ENCODE peak calls at places on chromosomes 2 and 18, in ten cellular contexts. One of them, this sample, is unnamed.

GRCh38 chr2:23826079-23826478 is 100.8 kb downstream of the ATAD2B start:
- DNase-seq in HFFc6: no peak
- DNase-seq in NCI-H2081: no peak
- DNase-seq in spleen: no peak
- DNase-seq in effector memory CD8-positive, alpha-beta T cell: no peak
- DNase-seq in non-pigmented ciliary epithelial cell: no peak
- DNase-seq in body of pancreas: no peak
- DNase-seq in NAMALWA: no peak
- DNase-seq in GM19239: no peak
- DNase-seq in GM23248: no peak
- DNase-seq in this sample: no peak

GRCh38 chr2:44169155-44169898 is 652 bp downstream of the PPM1B start:
- DNase-seq in GM23248: peak
- DNase-seq in NCI-H2081: peak
- DNase-seq in effector memory CD8-positive, alpha-beta T cell: peak
- DNase-seq in spleen: no peak
- DNase-seq in body of pancreas: no peak
- DNase-seq in HFFc6: peak
- DNase-seq in NAMALWA: peak
- DNase-seq in non-pigmented ciliary epithelial cell: no peak
- DNase-seq in GM19239: no peak
- DNase-seq in this sample: peak

GRCh38 chr2:240431663-240432424 is 3.6 kb upstream of the GPC1 start:
- DNase-seq in NAMALWA: no peak
- DNase-seq in GM19239: no peak
- DNase-seq in HFFc6: no peak
- DNase-seq in spleen: peak
- DNase-seq in GM23248: no peak
- DNase-seq in effector memory CD8-positive, alpha-beta T cell: no peak
- DNase-seq in non-pigmented ciliary epithelial cell: no peak
- DNase-seq in NCI-H2081: no peak
- DNase-seq in body of pancreas: peak
- DNase-seq in this sample: no peak

GRCh38 chr2:46648141-46648742 is 168.9 kb downstream of the TMEM247 start:
- DNase-seq in GM23248: peak
- DNase-seq in NCI-H2081: no peak
- DNase-seq in effector memory CD8-positive, alpha-beta T cell: no peak
- DNase-seq in HFFc6: no peak
- DNase-seq in spleen: no peak
- DNase-seq in GM19239: no peak
- DNase-seq in non-pigmented ciliary epithelial cell: no peak
- DNase-seq in body of pancreas: no peak
- DNase-seq in NAMALWA: no peak
- DNase-seq in this sample: peak

GRCh38 chr2:69383178-69383812 is 3.7 kb downstream of the GFPT1 start:
- DNase-seq in NAMALWA: no peak
- DNase-seq in non-pigmented ciliary epithelial cell: no peak
- DNase-seq in spleen: no peak
- DNase-seq in effector memory CD8-positive, alpha-beta T cell: no peak
- DNase-seq in body of pancreas: no peak
- DNase-seq in HFFc6: no peak
- DNase-seq in GM19239: no peak
- DNase-seq in NCI-H2081: no peak
- DNase-seq in GM23248: peak
- DNase-seq in this sample: no peak

GRCh38 chr2:97805776-97806175 is 92.4 kb downstream of the ZAP70 start:
- DNase-seq in NCI-H2081: no peak
- DNase-seq in effector memory CD8-positive, alpha-beta T cell: no peak
- DNase-seq in spleen: no peak
- DNase-seq in GM23248: no peak
- DNase-seq in body of pancreas: no peak
- DNase-seq in non-pigmented ciliary epithelial cell: no peak
- DNase-seq in HFFc6: no peak
- DNase-seq in GM19239: no peak
- DNase-seq in NAMALWA: no peak
- DNase-seq in this sample: no peak

GRCh38 chr18:21703241-21703820 is 1.2 kb downstream of the ABHD3 start:
- DNase-seq in effector memory CD8-positive, alpha-beta T cell: no peak
- DNase-seq in spleen: no peak
- DNase-seq in body of pancreas: peak
- DNase-seq in non-pigmented ciliary epithelial cell: no peak
- DNase-seq in GM19239: no peak
- DNase-seq in GM23248: no peak
- DNase-seq in NAMALWA: peak
- DNase-seq in HFFc6: no peak
- DNase-seq in NCI-H2081: no peak
- DNase-seq in this sample: no peak

GRCh38 chr2:181790716-181791649 is 100.5 kb upstream of the ITPRID2 start:
- DNase-seq in HFFc6: peak
- DNase-seq in NCI-H2081: no peak
- DNase-seq in GM19239: peak
- DNase-seq in body of pancreas: no peak
- DNase-seq in non-pigmented ciliary epithelial cell: peak
- DNase-seq in spleen: no peak
- DNase-seq in NAMALWA: no peak
- DNase-seq in effector memory CD8-positive, alpha-beta T cell: no peak
- DNase-seq in GM23248: peak
- DNase-seq in this sample: peak

GRCh38 chr2:46666044-46666662 is 186.8 kb downstream of the TMEM247 start:
- DNase-seq in NAMALWA: no peak
- DNase-seq in GM19239: no peak
- DNase-seq in NCI-H2081: no peak
- DNase-seq in spleen: no peak
- DNase-seq in non-pigmented ciliary epithelial cell: no peak
- DNase-seq in effector memory CD8-positive, alpha-beta T cell: no peak
- DNase-seq in HFFc6: no peak
- DNase-seq in body of pancreas: no peak
- DNase-seq in GM23248: no peak
- DNase-seq in this sample: peak

GRCh38 chr18:27378396-27379094 is 193.4 kb upstream of the CHST9 start:
- DNase-seq in NAMALWA: no peak
- DNase-seq in spleen: no peak
- DNase-seq in HFFc6: no peak
- DNase-seq in effector memory CD8-positive, alpha-beta T cell: no peak
- DNase-seq in GM19239: no peak
- DNase-seq in non-pigmented ciliary epithelial cell: peak
- DNase-seq in GM23248: peak
- DNase-seq in body of pancreas: no peak
- DNase-seq in NCI-H2081: no peak
- DNase-seq in this sample: no peak

GRCh38 chr2:224973112-224974016 is 68.9 kb downstream of the DOCK10 start:
- DNase-seq in GM23248: peak
- DNase-seq in spleen: no peak
- DNase-seq in NAMALWA: no peak
- DNase-seq in NCI-H2081: no peak
- DNase-seq in body of pancreas: no peak
- DNase-seq in GM19239: no peak
- DNase-seq in HFFc6: no peak
- DNase-seq in effector memory CD8-positive, alpha-beta T cell: peak
- DNase-seq in non-pigmented ciliary epithelial cell: no peak
- DNase-seq in this sample: no peak

GRCh38 chr2:71513721-71514120 is 60.4 kb downstream of the DYSF start:
- DNase-seq in GM23248: no peak
- DNase-seq in non-pigmented ciliary epithelial cell: no peak
- DNase-seq in NCI-H2081: no peak
- DNase-seq in HFFc6: no peak
- DNase-seq in effector memory CD8-positive, alpha-beta T cell: no peak
- DNase-seq in body of pancreas: no peak
- DNase-seq in NAMALWA: no peak
- DNase-seq in GM19239: no peak
- DNase-seq in spleen: no peak
- DNase-seq in this sample: no peak

GRCh38 chr2:214226061-214226460 is 184.8 kb upstream of the VWC2L start:
- DNase-seq in GM19239: no peak
- DNase-seq in non-pigmented ciliary epithelial cell: no peak
- DNase-seq in body of pancreas: no peak
- DNase-seq in GM23248: no peak
- DNase-seq in spleen: no peak
- DNase-seq in effector memory CD8-positive, alpha-beta T cell: no peak
- DNase-seq in NAMALWA: no peak
- DNase-seq in HFFc6: no peak
- DNase-seq in NCI-H2081: no peak
- DNase-seq in this sample: no peak

GRCh38 chr2:3483227-3483985 is 35.9 kb downstream of the ADI1 start:
- DNase-seq in effector memory CD8-positive, alpha-beta T cell: no peak
- DNase-seq in GM19239: no peak
- DNase-seq in HFFc6: no peak
- DNase-seq in NCI-H2081: no peak
- DNase-seq in body of pancreas: peak
- DNase-seq in spleen: peak
- DNase-seq in NAMALWA: no peak
- DNase-seq in GM23248: no peak
- DNase-seq in non-pigmented ciliary epithelial cell: no peak
- DNase-seq in this sample: peak

GRCh38 chr2:240985881-240986786 is 12.3 kb upstream of the SNED1 start:
- DNase-seq in GM19239: no peak
- DNase-seq in NCI-H2081: no peak
- DNase-seq in GM23248: no peak
- DNase-seq in NAMALWA: no peak
- DNase-seq in non-pigmented ciliary epithelial cell: no peak
- DNase-seq in spleen: peak
- DNase-seq in effector memory CD8-positive, alpha-beta T cell: no peak
- DNase-seq in body of pancreas: peak
- DNase-seq in HFFc6: no peak
- DNase-seq in this sample: no peak

GRCh38 chr2:156405586-156405985 is 30.6 kb upstream of the GPD2 start:
- DNase-seq in body of pancreas: peak
- DNase-seq in non-pigmented ciliary epithelial cell: no peak
- DNase-seq in effector memory CD8-positive, alpha-beta T cell: no peak
- DNase-seq in GM23248: peak
- DNase-seq in GM19239: no peak
- DNase-seq in NCI-H2081: no peak
- DNase-seq in NAMALWA: no peak
- DNase-seq in HFFc6: peak
- DNase-seq in spleen: peak
- DNase-seq in this sample: peak

GRCh38 chr18:830315-830901 is 18.4 kb upstream of the YES1 start:
- DNase-seq in effector memory CD8-positive, alpha-beta T cell: no peak
- DNase-seq in NCI-H2081: no peak
- DNase-seq in spleen: no peak
- DNase-seq in GM19239: no peak
- DNase-seq in GM23248: peak
- DNase-seq in body of pancreas: no peak
- DNase-seq in NAMALWA: peak
- DNase-seq in non-pigmented ciliary epithelial cell: no peak
- DNase-seq in HFFc6: no peak
- DNase-seq in this sample: peak

GRCh38 chr18:39796413-39796812 is 2158.6 kb upstream of the PIK3C3 start:
- DNase-seq in HFFc6: no peak
- DNase-seq in body of pancreas: no peak
- DNase-seq in spleen: no peak
- DNase-seq in GM23248: no peak
- DNase-seq in GM19239: no peak
- DNase-seq in effector memory CD8-positive, alpha-beta T cell: no peak
- DNase-seq in NAMALWA: no peak
- DNase-seq in non-pigmented ciliary epithelial cell: no peak
- DNase-seq in NCI-H2081: no peak
- DNase-seq in this sample: no peak

GRCh38 chr2:240462073-240462703 is 26.7 kb downstream of the GPC1 start:
- DNase-seq in NCI-H2081: no peak
- DNase-seq in GM19239: no peak
- DNase-seq in effector memory CD8-positive, alpha-beta T cell: no peak
- DNase-seq in body of pancreas: peak
- DNase-seq in non-pigmented ciliary epithelial cell: no peak
- DNase-seq in HFFc6: no peak
- DNase-seq in NAMALWA: no peak
- DNase-seq in spleen: peak
- DNase-seq in GM23248: no peak
- DNase-seq in this sample: no peak

GRCh38 chr2:14189929-14190328 is 442.6 kb upstream of the LRATD1 start:
- DNase-seq in NCI-H2081: no peak
- DNase-seq in GM19239: no peak
- DNase-seq in effector memory CD8-positive, alpha-beta T cell: no peak
- DNase-seq in body of pancreas: no peak
- DNase-seq in GM23248: no peak
- DNase-seq in NAMALWA: no peak
- DNase-seq in HFFc6: no peak
- DNase-seq in spleen: no peak
- DNase-seq in non-pigmented ciliary epithelial cell: peak
- DNase-seq in this sample: no peak

GRCh38 chr18:23412351-23412964 is 40.6 kb upstream of the RIOK3 start:
- DNase-seq in GM19239: no peak
- DNase-seq in NAMALWA: peak
- DNase-seq in body of pancreas: no peak
- DNase-seq in spleen: no peak
- DNase-seq in NCI-H2081: no peak
- DNase-seq in effector memory CD8-positive, alpha-beta T cell: no peak
- DNase-seq in HFFc6: no peak
- DNase-seq in non-pigmented ciliary epithelial cell: no peak
- DNase-seq in GM23248: no peak
- DNase-seq in this sample: no peak

GRCh38 chr18:7609617-7610016 is 42.5 kb downstream of the PTPRM start:
- DNase-seq in spleen: no peak
- DNase-seq in NAMALWA: no peak
- DNase-seq in body of pancreas: no peak
- DNase-seq in HFFc6: no peak
- DNase-seq in effector memory CD8-positive, alpha-beta T cell: no peak
- DNase-seq in NCI-H2081: no peak
- DNase-seq in non-pigmented ciliary epithelial cell: no peak
- DNase-seq in GM19239: no peak
- DNase-seq in GM23248: peak
- DNase-seq in this sample: no peak

GRCh38 chr2:66481100-66481549 is 46.2 kb downstream of the MEIS1 start:
- DNase-seq in body of pancreas: peak
- DNase-seq in NCI-H2081: no peak
- DNase-seq in non-pigmented ciliary epithelial cell: peak
- DNase-seq in GM23248: peak
- DNase-seq in GM19239: no peak
- DNase-seq in effector memory CD8-positive, alpha-beta T cell: no peak
- DNase-seq in spleen: no peak
- DNase-seq in HFFc6: peak
- DNase-seq in NAMALWA: no peak
- DNase-seq in this sample: no peak

GRCh38 chr2:46612675-46613074 is 133.3 kb downstream of the TMEM247 start:
- DNase-seq in NAMALWA: no peak
- DNase-seq in body of pancreas: no peak
- DNase-seq in NCI-H2081: no peak
- DNase-seq in effector memory CD8-positive, alpha-beta T cell: no peak
- DNase-seq in GM19239: no peak
- DNase-seq in spleen: no peak
- DNase-seq in non-pigmented ciliary epithelial cell: no peak
- DNase-seq in GM23248: no peak
- DNase-seq in HFFc6: no peak
- DNase-seq in this sample: no peak

GRCh38 chr2:147846382-147847081 is 1.7 kb downstream of the ACVR2A start:
- DNase-seq in body of pancreas: no peak
- DNase-seq in NCI-H2081: no peak
- DNase-seq in HFFc6: no peak
- DNase-seq in GM23248: peak
- DNase-seq in non-pigmented ciliary epithelial cell: no peak
- DNase-seq in GM19239: no peak
- DNase-seq in NAMALWA: peak
- DNase-seq in spleen: no peak
- DNase-seq in effector memory CD8-positive, alpha-beta T cell: no peak
- DNase-seq in this sample: peak

GRCh38 chr2:160290590-160290989 is 90.5 kb upstream of the ITGB6 start:
- DNase-seq in effector memory CD8-positive, alpha-beta T cell: no peak
- DNase-seq in non-pigmented ciliary epithelial cell: no peak
- DNase-seq in NCI-H2081: no peak
- DNase-seq in GM23248: no peak
- DNase-seq in NAMALWA: no peak
- DNase-seq in body of pancreas: no peak
- DNase-seq in HFFc6: no peak
- DNase-seq in spleen: no peak
- DNase-seq in GM19239: no peak
- DNase-seq in this sample: no peak

GRCh38 chr2:184523732-184524131 is 74.6 kb upstream of the ZNF804A start:
- DNase-seq in HFFc6: no peak
- DNase-seq in spleen: no peak
- DNase-seq in GM19239: no peak
- DNase-seq in NAMALWA: no peak
- DNase-seq in effector memory CD8-positive, alpha-beta T cell: no peak
- DNase-seq in GM23248: no peak
- DNase-seq in NCI-H2081: no peak
- DNase-seq in non-pigmented ciliary epithelial cell: no peak
- DNase-seq in body of pancreas: no peak
- DNase-seq in this sample: no peak

GRCh38 chr18:55343396-55344073 is 244.5 kb downstream of the TCF4 start:
- DNase-seq in GM19239: no peak
- DNase-seq in HFFc6: peak
- DNase-seq in non-pigmented ciliary epithelial cell: no peak
- DNase-seq in GM23248: peak
- DNase-seq in effector memory CD8-positive, alpha-beta T cell: no peak
- DNase-seq in NCI-H2081: no peak
- DNase-seq in body of pancreas: no peak
- DNase-seq in NAMALWA: peak
- DNase-seq in spleen: no peak
- DNase-seq in this sample: peak